ENCODE peak calls at places on chromosomes 12 and 14, in ten cellular contexts. P is astrocyte, J is dorsolateral prefrontal cortex, F is lung, R is RWPE2, N is HCT116, G is heart left ventricle, C is thyroid gland, V is tibial nerve, Z is lower leg skin. Q is an unnamed sample.

GRCh38 chr12:29088611-29089219 is 60.4 kb upstream of the FAR2 start:
- DNase-seq in Z (no peak), G (no peak), C (no peak), F (no peak), R (no peak), P (no peak), V (no peak), J (no peak), N (no peak), Q (no peak)

GRCh38 chr12:113413488-113413939 is 8.7 kb upstream of the SDSL start:
- DNase-seq in N (no peak), Z (no peak), V (no peak), F (no peak), R (no peak), P (no peak), J (no peak), C (peak), G (no peak), Q (no peak)

GRCh38 chr12:32983968-32984367 is 87.4 kb upstream of the PKP2 start:
- DNase-seq in Z (no peak), G (no peak), J (no peak), F (no peak), C (no peak), N (no peak), R (no peak), P (no peak), V (no peak), Q (no peak)

GRCh38 chr12:94149781-94150482 is 1.6 kb downstream of the PLXNC1 start:
- DNase-seq in Z (peak), V (no peak), N (no peak), P (no peak), G (peak), R (no peak), J (peak), C (peak), F (no peak), Q (peak)

GRCh38 chr12:13841358-13841757 is 140.0 kb downstream of the GRIN2B start:
- DNase-seq in V (no peak), C (no peak), J (no peak), R (no peak), Z (no peak), G (no peak), F (no peak), N (no peak), P (no peak), Q (no peak)

GRCh38 chr12:52551466-52551865 is 1.5 kb downstream of the KRT71 start:
- DNase-seq in F (no peak), N (no peak), G (peak), P (no peak), C (no peak), V (no peak), J (no peak), R (no peak), Z (no peak), Q (no peak)

GRCh38 chr12:71980543-71980942 is 41.9 kb downstream of the TPH2 start:
- DNase-seq in N (no peak), R (no peak), J (no peak), G (no peak), Z (no peak), P (no peak), F (no peak), V (no peak), C (no peak), Q (no peak)

GRCh38 chr12:49832836-49833421 is 4.7 kb upstream of the NCKAP5L start:
- DNase-seq in C (no peak), G (no peak), P (peak), F (no peak), V (no peak), R (no peak), Z (no peak), J (no peak), N (no peak), Q (no peak)

GRCh38 chr12:4962539-4963486 is 53.1 kb downstream of the KCNA1 start:
- DNase-seq in C (no peak), G (no peak), N (no peak), J (no peak), P (peak), V (no peak), R (no peak), F (no peak), Z (peak), Q (no peak)

GRCh38 chr12:460301-461230 is 827 bp downstream of the B4GALNT3 start:
- DNase-seq in V (no peak), C (peak), N (no peak), P (no peak), R (no peak), J (no peak), F (no peak), G (no peak), Z (no peak), Q (no peak)

GRCh38 chr14:22039938-22040780 is 366.5 kb upstream of the OR4E1 start:
- DNase-seq in R (no peak), P (no peak), C (peak), F (no peak), V (no peak), J (no peak), G (no peak), N (peak), Z (no peak), Q (no peak)

GRCh38 chr12:104985206-104985605 is 910 bp upstream of the NOPCHAP1 start:
- DNase-seq in F (no peak), Z (no peak), J (no peak), G (no peak), C (no peak), P (no peak), N (no peak), V (no peak), R (no peak), Q (no peak)

GRCh38 chr14:76827696-76828301 is 1.6 kb downstream of the LRRC74A start:
- DNase-seq in N (no peak), C (no peak), G (peak), V (no peak), Z (no peak), P (no peak), F (no peak), J (peak), R (no peak), Q (no peak)

GRCh38 chr12:28578361-28578760 is 388.1 kb downstream of the CCDC91 start:
- DNase-seq in C (no peak), N (no peak), V (peak), F (no peak), Z (no peak), J (no peak), P (no peak), G (no peak), R (no peak), Q (no peak)

GRCh38 chr14:104681689-104682074 is 7.7 kb upstream of the INF2 start:
- DNase-seq in F (peak), J (peak), P (peak), V (peak), C (peak), R (peak), N (no peak), G (peak), Z (peak), Q (peak)

GRCh38 chr12:21848192-21848591 is 73.7 kb upstream of the KCNJ8 start:
- DNase-seq in V (no peak), N (no peak), P (no peak), R (no peak), C (no peak), Z (no peak), F (no peak), J (no peak), G (no peak), Q (no peak)

GRCh38 chr12:131458931-131459575 is 251.8 kb upstream of the SFSWAP start:
- DNase-seq in N (no peak), G (no peak), R (no peak), P (no peak), F (no peak), V (no peak), J (no peak), C (no peak), Z (peak), Q (peak)

GRCh38 chr14:30940886-30941285 is 66.5 kb downstream of the COCH start:
- DNase-seq in Z (no peak), C (no peak), J (no peak), V (no peak), R (no peak), F (no peak), G (no peak), N (no peak), P (no peak), Q (no peak)

GRCh38 chr12:50765325-50765911 is 1.5 kb downstream of the ATF1 start:
- DNase-seq in N (no peak), C (peak), F (no peak), V (peak), J (no peak), G (no peak), P (no peak), Z (peak), R (no peak), Q (peak)

DNA sequence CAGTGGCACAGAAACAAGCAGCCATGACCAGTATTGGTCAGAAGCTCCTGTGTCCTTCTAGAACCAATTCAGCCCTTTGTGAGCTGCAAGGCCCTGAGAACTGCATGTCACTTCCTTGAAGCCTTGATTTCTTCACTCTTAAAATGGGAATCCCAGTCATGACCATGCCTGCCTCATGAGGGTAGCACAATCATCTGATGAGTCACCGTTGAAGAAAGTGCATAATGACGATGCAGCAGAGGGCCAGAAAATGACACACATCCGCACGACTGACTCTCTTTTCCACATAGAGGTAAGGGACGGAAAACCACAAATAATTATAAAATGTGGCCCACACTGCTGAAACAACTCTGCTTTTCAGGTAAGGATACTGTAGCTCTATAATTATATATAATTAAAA is 777.4 kb downstream of the BCL11B start:
- DNase-seq in F (no peak), J (no peak), V (no peak), G (no peak), Z (no peak), R (no peak), P (peak), C (no peak), N (no peak), Q (no peak)
- TF ChIP-seq CTCF in F (no peak), J (no peak), V (no peak), G (no peak), Z (no peak), R (peak), P (no peak), C (no peak), N (no peak), Q (no peak)

DNA sequence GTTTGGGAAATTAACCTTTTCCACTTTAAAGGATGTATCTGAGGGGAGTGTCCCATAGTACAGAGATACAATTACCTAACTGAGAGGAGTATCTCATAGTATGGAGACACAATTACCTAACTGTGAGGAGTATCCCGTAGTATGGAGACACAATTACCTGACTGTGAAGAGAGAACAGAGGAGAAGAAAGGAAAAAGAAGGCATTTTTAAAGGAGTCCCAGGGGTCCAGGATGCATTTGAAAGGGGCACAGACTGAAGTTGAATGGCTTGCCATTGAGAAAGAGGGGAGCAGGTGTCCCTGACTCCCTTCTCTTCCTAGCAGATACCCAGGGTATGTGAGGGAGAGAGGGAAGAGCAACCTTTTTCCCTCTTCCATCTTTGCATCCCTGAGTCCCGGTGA is 17.9 kb downstream of the KLRF2 start:
- DNase-seq in N (no peak), Z (no peak), G (no peak), V (no peak), C (no peak), F (no peak), P (no peak), J (no peak), R (no peak), Q (no peak)
- H3K4me3 ChIP-seq in N (no peak), Z (no peak), G (no peak), V (no peak), C (no peak), F (no peak), P (no peak), J (no peak), R (no peak), Q (no peak)

GRCh38 chr12:40801082-40801481 is 108.8 kb downstream of the CNTN1 start:
- DNase-seq in F (no peak), J (no peak), G (no peak), C (no peak), R (no peak), Z (no peak), V (no peak), N (no peak), P (no peak), Q (no peak)

GRCh38 chr12:40801861-40802260 is 109.6 kb downstream of the CNTN1 start:
- DNase-seq in C (no peak), N (no peak), J (no peak), Z (no peak), P (no peak), G (no peak), F (no peak), R (no peak), V (no peak), Q (no peak)

DNA sequence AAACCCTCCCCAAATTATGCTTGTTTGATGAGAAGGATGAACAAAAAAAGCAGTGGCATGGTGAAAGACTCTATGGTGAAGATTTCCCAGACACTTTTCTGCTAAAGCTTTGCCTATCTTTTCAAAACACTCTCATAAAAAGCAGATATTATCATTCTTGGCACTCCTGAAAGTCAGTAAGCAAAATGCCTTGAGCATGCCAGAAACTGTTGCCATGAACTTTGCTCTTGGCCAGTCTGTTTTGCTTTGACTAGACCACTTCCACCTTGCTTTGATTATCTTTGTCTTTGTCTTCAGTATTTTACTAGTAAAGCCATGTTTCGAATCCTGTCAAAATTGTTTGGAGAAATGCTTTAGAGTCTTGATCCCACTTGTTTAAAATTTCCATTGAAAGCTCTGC is 110.4 kb downstream of the CNTN1 start:
- DNase-seq in R (no peak), F (no peak), N (no peak), G (no peak), V (no peak), J (no peak), Z (no peak), C (no peak), P (no peak), Q (no peak)
- TF ChIP-seq CTCF in R (no peak), F (no peak), N (no peak), G (no peak), V (no peak), J (no peak), Z (no peak), C (no peak), P (no peak), Q (no peak)

DNA sequence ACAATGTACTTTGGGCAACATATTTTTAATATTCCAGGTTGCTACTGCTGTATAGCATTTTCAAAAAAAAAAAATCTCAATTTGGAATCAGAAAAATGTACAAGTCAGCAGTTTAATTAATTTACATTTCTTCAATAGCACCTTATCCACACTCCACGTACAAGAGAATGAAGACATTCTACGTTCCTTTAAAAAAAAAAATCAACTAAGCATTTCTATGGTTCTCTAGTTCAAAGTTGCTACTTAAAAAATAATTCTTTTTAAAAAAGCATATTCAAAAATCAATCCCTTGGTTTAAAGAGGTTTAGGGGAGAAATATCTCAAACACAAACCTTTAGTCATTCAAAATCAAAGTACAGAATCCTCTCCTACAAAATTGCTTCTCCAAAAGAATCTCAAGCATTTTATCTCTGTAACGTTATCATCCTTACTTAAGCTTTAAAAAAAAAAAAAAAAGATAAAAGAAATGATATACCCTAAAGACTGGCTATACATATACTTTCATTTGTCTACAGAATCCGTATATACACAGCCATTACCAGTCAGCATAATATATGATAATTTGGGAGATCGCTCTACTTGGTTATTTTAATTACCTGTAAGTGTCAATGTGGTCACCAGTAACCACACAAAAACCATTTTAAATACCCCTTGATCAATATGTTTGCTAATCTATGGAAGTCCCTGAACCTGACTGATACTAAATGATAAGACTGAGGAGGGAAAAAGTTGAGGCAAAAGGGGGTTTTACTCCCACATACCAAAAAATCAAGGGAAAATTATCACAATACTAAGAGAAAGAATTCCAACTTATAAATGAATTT is 2.7 kb downstream of the MED13L start:
- DNase-seq in G (no peak), F (no peak), N (no peak), C (no peak), V (no peak), J (no peak), P (no peak), R (no peak), Z (no peak), Q (no peak)
- H3K4me3 ChIP-seq in G (peak), F (no peak), N (peak), C (no peak), V (no peak), J (peak), P (peak), R (peak), Z (no peak), Q (peak)

DNA sequence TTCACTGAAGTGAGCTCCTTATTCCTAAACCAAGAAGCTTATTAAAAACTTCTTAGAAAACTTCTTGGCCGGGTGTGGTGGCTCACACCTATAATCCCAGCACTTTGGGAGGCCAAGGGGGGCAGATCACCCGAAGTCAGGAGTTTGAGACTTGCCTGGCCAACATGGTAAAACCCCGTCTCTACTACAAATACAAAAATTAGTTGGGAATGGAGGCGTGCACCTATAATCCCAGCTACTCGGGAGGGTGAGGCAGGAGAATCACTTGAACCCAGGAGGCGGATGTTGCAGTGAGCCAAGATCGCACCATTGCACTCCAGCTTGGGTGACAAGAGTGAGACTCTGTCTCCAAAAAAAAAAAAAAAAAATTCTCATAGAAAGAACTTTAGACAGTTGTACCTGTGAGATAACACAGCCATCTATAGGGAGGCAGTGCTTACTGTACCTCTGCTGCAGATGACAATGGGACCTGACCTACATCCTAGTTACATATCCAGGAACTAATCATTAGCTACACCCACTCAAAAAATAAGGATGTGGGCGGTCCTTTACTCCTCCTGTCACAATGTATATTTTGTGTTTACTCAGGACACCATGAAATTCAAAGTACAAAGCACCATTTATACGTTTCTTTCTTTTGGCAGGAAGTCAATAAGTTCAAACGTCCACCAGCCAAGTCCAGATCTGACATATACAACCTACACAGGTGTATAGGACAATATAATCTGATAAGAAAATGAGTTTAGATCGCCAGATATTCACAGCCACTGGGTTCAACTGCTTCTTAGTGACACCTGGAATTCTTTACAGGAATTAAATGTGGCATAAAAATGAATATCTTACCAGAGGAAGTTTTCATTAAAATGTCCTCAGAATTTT is 14.9 kb downstream of the STXBP6 start:
- DNase-seq in P (no peak), N (no peak), F (no peak), J (no peak), V (no peak), Z (no peak), G (no peak), R (no peak), C (no peak), Q (no peak)
- TF ChIP-seq CTCF in P (no peak), N (no peak), F (no peak), J (no peak), V (no peak), Z (no peak), G (no peak), R (no peak), C (no peak), Q (no peak)

Q was measured in stomach.